ENCODE peak calls at places on chromosomes 3 and 15, in six cellular contexts. I, B, G, W, K and S are unnamed samples.

GRCh38 chr3:148962513-148962912 is 28.8 kb upstream of the GYG1 start:
- DNase-seq in G (peak; percentile 81), B (peak; percentile 92), I (no peak), K (peak; percentile 84), W (peak; percentile 47), S (peak; percentile 88)

GRCh38 chr3:171564723-171565122 is 104.5 kb upstream of the TNIK start:
- DNase-seq in K (no peak), B (peak; percentile 20), I (no peak), G (no peak), W (no peak), S (no peak)

GRCh38 chr3:29755416-29755815 is 474.5 kb downstream of the RBMS3 start:
- DNase-seq in K (peak; percentile 19), I (no peak), B (no peak), G (no peak), W (no peak), S (no peak)

GRCh38 chr3:186909078-186909853 is 21.1 kb upstream of the ST6GAL1 start:
- DNase-seq in I (no peak), W (no peak), B (peak; percentile 57), G (peak; percentile 75), K (no peak), S (no peak)

GRCh38 chr3:49427581-49427980 is 1.5 kb downstream of the NICN1 start:
- DNase-seq in I (no peak), K (no peak), B (no peak), G (no peak), W (no peak), S (no peak)

GRCh38 chr3:46284981-46285683 is 42.9 kb downstream of the CCR3 start:
- DNase-seq in I (no peak), W (no peak), G (no peak), K (no peak), B (no peak), S (no peak)

GRCh38 chr15:49902791-49903481 is 216.1 kb downstream of the ATP8B4 start:
- DNase-seq in W (no peak), K (peak; percentile 65), G (no peak), I (no peak), B (no peak), S (peak; percentile 66)

GRCh38 chr3:181695661-181696491 is 15.8 kb upstream of the SOX2 start:
- DNase-seq in G (no peak), K (no peak), W (no peak), B (no peak), I (no peak), S (no peak)

GRCh38 chr3:117817103-117817502 is 1107.5 kb downstream of the TUSC7 start:
- DNase-seq in I (no peak), W (no peak), K (no peak), G (no peak), B (no peak), S (no peak)

GRCh38 chr3:141845407-141846049 is 30.9 kb upstream of the ATP1B3 start:
- DNase-seq in B (peak; percentile 44), G (peak; percentile 57), W (peak; percentile 34), I (no peak), K (no peak), S (no peak)

GRCh38 chr3:13199006-13199776 is 126.0 kb upstream of the IQSEC1 start:
- DNase-seq in W (no peak), K (no peak), I (no peak), B (no peak), G (no peak), S (no peak)

GRCh38 chr15:35728176-35728938 is 182.4 kb upstream of the DPH6 start:
- DNase-seq in W (no peak), K (peak; percentile 49), B (peak; percentile 30), I (no peak), G (no peak), S (no peak)

GRCh38 chr3:114929971-114930732 is 216.9 kb downstream of the ZBTB20 start:
- DNase-seq in B (no peak), W (no peak), G (no peak), K (no peak), I (no peak), S (no peak)

GRCh38 chr3:171334465-171334811 is 125.8 kb downstream of the TNIK start:
- DNase-seq in B (no peak), I (no peak), W (no peak), K (no peak), G (no peak), S (no peak)

GRCh38 chr3:172222474-172223071 is 183.2 kb downstream of the FNDC3B start:
- DNase-seq in B (no peak), G (no peak), W (no peak), K (no peak), I (no peak), S (no peak)

GRCh38 chr3:66450389-66451022 is 50.3 kb downstream of the LRIG1 start:
- DNase-seq in B (no peak), I (no peak), G (no peak), W (no peak), K (no peak), S (peak; percentile 76)

GRCh38 chr3:177945999-177946398 is 590.2 kb upstream of the KCNMB2 start:
- DNase-seq in K (no peak), W (no peak), G (no peak), B (peak; percentile 21), I (no peak), S (no peak)

GRCh38 chr3:194748229-194748628 is 62.5 kb downstream of the FAM43A start:
- DNase-seq in W (no peak), K (no peak), B (no peak), I (no peak), G (no peak), S (no peak)

GRCh38 chr3:85251766-85252165 is 293.0 kb downstream of the CADM2 start:
- DNase-seq in K (no peak), B (no peak), G (no peak), I (no peak), W (no peak), S (no peak)

GRCh38 chr3:119831022-119831421 is 49.1 kb downstream of the NR1I2 start:
- DNase-seq in B (peak; percentile 35), K (peak; percentile 9), I (no peak), G (no peak), W (no peak), S (no peak)

GRCh38 chr15:57462391-57462790 is 86.1 kb downstream of the CGNL1 start:
- DNase-seq in K (no peak), W (no peak), I (no peak), G (no peak), B (no peak), S (peak; percentile 4)

GRCh38 chr3:151047636-151048035 is 37.8 kb upstream of the MED12L start:
- DNase-seq in W (no peak), G (no peak), I (no peak), B (peak; percentile 82), K (no peak), S (peak; percentile 9)

GRCh38 chr3:13655074-13655913 is 106.4 kb downstream of the FBLN2 start:
- DNase-seq in K (peak; percentile 24), B (peak; percentile 73), W (no peak), I (peak; percentile 79), G (peak; percentile 74), S (peak; percentile 18)

GRCh38 chr3:87548271-87548670 is 271.9 kb upstream of the POU1F1 start:
- DNase-seq in K (no peak), B (no peak), W (no peak), G (no peak), I (no peak), S (no peak)

GRCh38 chr3:167394003-167394402 is 13.9 kb upstream of the ZBBX start:
- DNase-seq in I (no peak), K (no peak), B (no peak), W (no peak), G (no peak), S (no peak)

GRCh38 chr3:46690798-46691197 is 2.7 kb downstream of the ALS2CL start:
- DNase-seq in G (no peak), I (no peak), K (no peak), B (no peak), W (no peak), S (no peak)

GRCh38 chr15:84807228-84807627 is 9.9 kb upstream of the ALPK3 start:
- DNase-seq in I (no peak), G (no peak), K (no peak), W (no peak), B (no peak), S (no peak)

GRCh38 chr3:188641076-188641475 is 487.1 kb downstream of the LPP start:
- DNase-seq in K (no peak), W (no peak), B (no peak), I (no peak), G (no peak), S (no peak)

DNA sequence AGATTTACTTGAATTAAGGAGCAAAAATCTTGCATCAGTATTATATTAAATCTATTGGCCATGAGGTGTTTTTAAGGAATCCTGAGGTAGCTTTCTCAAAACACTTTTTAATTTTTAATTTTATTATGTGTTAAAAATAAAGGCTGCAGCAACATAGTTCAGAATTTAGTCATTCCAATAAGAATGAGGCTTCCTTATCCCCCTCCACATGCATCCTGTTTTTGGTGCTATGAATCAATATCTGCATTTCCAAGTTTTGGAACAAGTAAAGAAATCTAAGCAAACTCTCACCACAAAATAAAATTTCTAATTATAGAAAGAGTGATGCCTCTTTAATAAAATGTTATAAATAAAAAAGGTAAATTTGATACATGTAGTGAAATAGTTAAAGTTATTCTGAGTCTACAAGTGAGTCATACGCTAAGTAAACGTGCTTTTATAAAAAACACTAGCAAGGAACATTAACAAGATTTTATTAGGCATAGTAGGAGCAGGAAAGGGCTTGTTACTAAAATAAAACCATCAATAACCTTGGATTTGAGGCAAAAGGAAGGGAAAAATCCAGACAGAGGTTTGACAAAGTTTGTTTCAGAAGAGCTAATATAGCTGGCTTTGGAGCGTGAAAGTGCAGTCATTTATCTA is 1218.0 kb downstream of the NSUN3 start:
- DNase-seq in K (no peak), B (no peak), W (no peak), G (no peak), I (no peak), S (no peak)
- H2BK15ac ChIP-seq in K (no peak overlapping the region), B (no peak overlapping the region), W (no peak overlapping the region), G (no peak overlapping the region), I (no peak overlapping the region), S (no peak overlapping the region)

DNA sequence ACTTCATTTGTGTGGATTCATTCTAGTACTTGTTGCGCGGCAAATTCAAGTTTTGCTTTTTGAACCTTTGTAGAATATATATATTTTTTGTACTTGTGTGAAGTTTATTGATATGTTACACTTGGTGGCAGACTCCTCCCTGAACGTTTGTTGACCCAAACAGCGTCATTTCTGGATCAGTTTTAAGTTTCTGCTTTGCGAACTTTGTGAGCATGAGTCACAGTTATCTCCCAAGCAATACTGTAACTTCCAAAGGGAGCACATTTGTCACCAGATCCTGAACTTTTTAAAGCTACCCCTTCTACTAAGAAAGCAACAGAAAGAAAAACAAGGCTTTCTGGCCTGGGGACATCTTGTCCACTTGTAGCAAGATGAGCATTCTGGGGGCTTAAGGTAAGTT is 74.8 kb upstream of the CACNA2D3 start:
- DNase-seq in G (no peak), K (no peak), I (no peak), B (no peak), W (no peak), S (no peak)
- H2BK15ac ChIP-seq in G (no peak overlapping the region), K (no peak overlapping the region), I (no peak overlapping the region), B (no peak overlapping the region), W (no peak overlapping the region), S (no peak overlapping the region)

GRCh38 chr15:47333758-47334157 is 383.5 kb upstream of the SEMA6D start:
- DNase-seq in K (no peak), G (no peak), W (no peak), I (no peak), B (peak; percentile 73), S (peak; percentile 4)
- H2BK15ac ChIP-seq in K (no peak overlapping the region), G (no peak overlapping the region), W (no peak overlapping the region), I (no peak overlapping the region), B (no peak overlapping the region), S (no peak overlapping the region)

DNA sequence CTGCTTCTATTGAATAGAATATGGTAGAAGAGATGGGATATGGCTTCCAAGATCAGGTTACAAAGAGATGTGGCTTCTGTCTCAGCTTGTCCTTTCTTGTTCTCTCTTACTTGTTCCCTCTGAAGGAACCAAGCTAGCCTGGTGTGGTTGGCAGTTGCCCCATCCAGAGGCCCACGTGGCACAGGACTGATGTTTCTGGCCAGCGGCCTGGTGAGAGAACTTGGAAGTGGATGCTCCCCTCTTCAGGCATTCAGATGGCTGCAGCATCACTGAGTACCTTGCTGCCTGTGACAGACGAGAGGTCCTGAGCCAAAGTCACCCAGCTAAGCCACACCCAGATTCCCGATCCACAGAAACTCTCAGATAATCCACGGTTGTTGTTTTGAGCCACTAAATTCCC is 183.6 kb downstream of the NSMCE3 start:
- DNase-seq in I (no peak), B (no peak), W (no peak), G (no peak), K (no peak), S (no peak)
- H2BK15ac ChIP-seq in I (no peak overlapping the region), B (no peak overlapping the region), W (no peak overlapping the region), G (no peak overlapping the region), K (no peak overlapping the region), S (no peak overlapping the region)